ENCODE peak calls at places on chromosome 1, in four cellular contexts. One of them, this sample, is unnamed.

GRCh38 chr1:184187097-184187496 is 135.6 kb downstream of the TSEN15 start:
- DNase-seq in activated naive CD4-positive, alpha-beta T cell: no peak
- DNase-seq in RCC 7860: no peak
- DNase-seq in uterus: no peak
- DNase-seq in this sample: no peak

GRCh38 chr1:196933531-196934189 is 9.9 kb upstream of the CFHR2 start:
- DNase-seq in activated naive CD4-positive, alpha-beta T cell: no peak
- DNase-seq in RCC 7860: no peak
- DNase-seq in uterus: no peak
- DNase-seq in this sample: no peak

GRCh38 chr1:243325305-243325890 is 69.6 kb downstream of the SDCCAG8 start:
- DNase-seq in activated naive CD4-positive, alpha-beta T cell: no peak
- DNase-seq in RCC 7860: peak
- DNase-seq in uterus: no peak
- DNase-seq in this sample: no peak

GRCh38 chr1:44808063-44808937 is at the start of gene BTBD19:
- DNase-seq in activated naive CD4-positive, alpha-beta T cell: peak
- DNase-seq in RCC 7860: peak
- DNase-seq in uterus: peak
- DNase-seq in this sample: peak

GRCh38 chr1:162310337-162310736 is 66.3 kb downstream of the SPATA46 start:
- DNase-seq in activated naive CD4-positive, alpha-beta T cell: no peak
- DNase-seq in RCC 7860: no peak
- DNase-seq in uterus: no peak
- DNase-seq in this sample: no peak

GRCh38 chr1:17883136-17883535 is 128.0 kb downstream of the ACTL8 start:
- DNase-seq in activated naive CD4-positive, alpha-beta T cell: no peak
- DNase-seq in RCC 7860: no peak
- DNase-seq in uterus: no peak
- DNase-seq in this sample: no peak

GRCh38 chr1:200143347-200143746 is 115.8 kb downstream of the NR5A2 start:
- DNase-seq in activated naive CD4-positive, alpha-beta T cell: no peak
- DNase-seq in RCC 7860: no peak
- DNase-seq in uterus: no peak
- DNase-seq in this sample: no peak

GRCh38 chr1:7299329-7299799 is 471.7 kb upstream of the VAMP3 start:
- DNase-seq in activated naive CD4-positive, alpha-beta T cell: no peak
- DNase-seq in RCC 7860: peak
- DNase-seq in uterus: peak
- DNase-seq in this sample: peak

GRCh38 chr1:236868625-236869467 is 73.8 kb downstream of the MTR start:
- DNase-seq in activated naive CD4-positive, alpha-beta T cell: no peak
- DNase-seq in RCC 7860: peak
- DNase-seq in uterus: no peak
- DNase-seq in this sample: no peak

GRCh38 chr1:165367375-165367993 is 11.0 kb upstream of the LMX1A start:
- DNase-seq in activated naive CD4-positive, alpha-beta T cell: peak
- DNase-seq in RCC 7860: peak
- DNase-seq in uterus: peak
- DNase-seq in this sample: peak

GRCh38 chr1:10639301-10640078 is 157.0 kb downstream of the CASZ1 start:
- DNase-seq in activated naive CD4-positive, alpha-beta T cell: no peak
- DNase-seq in RCC 7860: no peak
- DNase-seq in uterus: no peak
- DNase-seq in this sample: no peak

GRCh38 chr1:187408217-187409004 is 579.7 kb downstream of the PLA2G4A start:
- DNase-seq in activated naive CD4-positive, alpha-beta T cell: no peak
- DNase-seq in RCC 7860: no peak
- DNase-seq in uterus: no peak
- DNase-seq in this sample: no peak

GRCh38 chr1:3831689-3832088 is 25.3 kb downstream of the CEP104 start:
- DNase-seq in activated naive CD4-positive, alpha-beta T cell: no peak
- DNase-seq in RCC 7860: no peak
- DNase-seq in uterus: no peak
- DNase-seq in this sample: no peak

GRCh38 chr1:47334765-47335435 is 1.3 kb downstream of the CMPK1 start:
- DNase-seq in activated naive CD4-positive, alpha-beta T cell: no peak
- DNase-seq in RCC 7860: no peak
- DNase-seq in uterus: no peak
- DNase-seq in this sample: no peak

GRCh38 chr1:117501275-117501674 is 104.6 kb upstream of the TENT5C start:
- DNase-seq in activated naive CD4-positive, alpha-beta T cell: no peak
- DNase-seq in RCC 7860: no peak
- DNase-seq in uterus: no peak
- DNase-seq in this sample: no peak

GRCh38 chr1:155719703-155720102 is 30.8 kb downstream of the DAP3 start:
- DNase-seq in activated naive CD4-positive, alpha-beta T cell: no peak
- DNase-seq in RCC 7860: no peak
- DNase-seq in uterus: no peak
- DNase-seq in this sample: no peak

GRCh38 chr1:23718482-23718881 is 24.8 kb upstream of the ELOA start:
- DNase-seq in activated naive CD4-positive, alpha-beta T cell: no peak
- DNase-seq in RCC 7860: peak
- DNase-seq in uterus: no peak
- DNase-seq in this sample: no peak

GRCh38 chr1:64337476-64337875 is 132.5 kb upstream of the CACHD1 start:
- DNase-seq in activated naive CD4-positive, alpha-beta T cell: no peak
- DNase-seq in RCC 7860: no peak
- DNase-seq in uterus: no peak
- DNase-seq in this sample: no peak

This sample was measured in gastrocnemius medialis.